ENCODE peak calls at places on chromosomes 11 and 22, in seven cellular contexts. N is A549; J is prostate gland; L is Calu3; C is CD4-positive, alpha-beta T cell; K is progenitor cell of endocrine pancreas; B is pancreas. F is an unnamed sample.

GRCh38 chr22:30296324-30296723 is 7.0 kb upstream of the CASTOR1 start:
- DNase-seq in L (no peak), C (no peak), J (no peak), N (no peak), K (no peak), B (no peak), F (no peak)

GRCh38 chr22:36197065-36197440 is 4.6 kb downstream of the APOL4 start:
- DNase-seq in N (no peak), J (no peak), B (no peak), C (no peak), L (no peak), K (no peak), F (peak; percentile 74)

GRCh38 chr11:86046111-86046510 is 22.8 kb downstream of the PICALM start:
- DNase-seq in C (no peak), N (no peak), J (no peak), L (no peak), K (no peak), B (no peak), F (no peak)

GRCh38 chr11:81070948-81071347 is 1630.1 kb upstream of the TENM4 start:
- DNase-seq in L (no peak), K (no peak), B (no peak), N (no peak), J (no peak), C (no peak), F (no peak)

GRCh38 chr11:113113801-113114451 is 152.7 kb downstream of the NCAM1 start:
- DNase-seq in L (no peak), J (no peak), N (no peak), K (no peak), B (no peak), C (no peak), F (no peak)

GRCh38 chr11:78652866-78653265 is 78.2 kb upstream of the NARS2 start:
- DNase-seq in J (no peak), N (no peak), L (no peak), B (no peak), C (no peak), K (no peak), F (no peak)

GRCh38 chr22:24240381-24240780 is 4.5 kb downstream of the GGT5 start:
- DNase-seq in B (no peak), L (no peak), K (no peak), C (no peak), N (no peak), J (no peak), F (no peak)

GRCh38 chr11:82174610-82175009 is 559.1 kb downstream of the FAM181B start:
- DNase-seq in C (no peak), J (no peak), N (peak; percentile 5), K (no peak), L (no peak), B (no peak), F (no peak)

GRCh38 chr22:39205344-39206021 is 39.3 kb downstream of the PDGFB start:
- DNase-seq in N (peak; percentile 65), B (no peak), K (no peak), J (no peak), C (peak; percentile 16), L (peak; percentile 66), F (no peak)

GRCh38 chr11:94241896-94242295 is 62.5 kb upstream of the IZUMO1R start:
- DNase-seq in L (no peak), J (no peak), K (no peak), C (no peak), N (no peak), B (no peak), F (no peak)

GRCh38 chr22:50016988-50017700 is 4.6 kb upstream of the IL17REL start:
- DNase-seq in J (no peak), L (peak; percentile 79), N (no peak), B (no peak), K (no peak), C (no peak), F (no peak)

GRCh38 chr11:115901069-115901468 is 396.9 kb upstream of the CADM1 start:
- DNase-seq in L (no peak), J (no peak), B (no peak), C (no peak), K (no peak), N (no peak), F (no peak)

GRCh38 chr11:75029836-75030631 is 41.3 kb downstream of the NEU3 start:
- DNase-seq in L (no peak), C (no peak), B (no peak), J (no peak), K (no peak), N (no peak), F (no peak)

GRCh38 chr22:30312053-30312452 is 14.7 kb downstream of the TBC1D10A start:
- DNase-seq in L (no peak), C (no peak), J (no peak), K (no peak), N (no peak), B (no peak), F (no peak)

GRCh38 chr11:25197515-25197914 is 700.7 kb downstream of the LUZP2 start:
- DNase-seq in B (no peak), L (no peak), K (no peak), N (no peak), J (no peak), C (no peak), F (no peak)

GRCh38 chr11:66289548-66290331 is 797 bp upstream of the YIF1A start:
- DNase-seq in J (peak; percentile 68), N (no peak), B (peak; percentile 74), L (peak; percentile 77), C (peak; percentile 79), K (peak; percentile 74), F (peak; percentile 81)

GRCh38 chr11:117010808-117011540 is 87.3 kb downstream of the SIK3 start:
- DNase-seq in K (no peak), L (no peak), N (peak; percentile 63), J (no peak), C (no peak), B (no peak), F (no peak)

GRCh38 chr11:67609316-67609715 is 2.6 kb downstream of the NDUFV1 start:
- DNase-seq in B (no peak), J (no peak), C (no peak), L (no peak), N (no peak), K (no peak), F (no peak)

GRCh38 chr22:36010090-36010489 is 18.5 kb downstream of the RBFOX2 start:
- DNase-seq in B (peak; percentile 68), N (no peak), C (no peak), L (no peak), J (no peak), K (peak; percentile 28), F (no peak)

GRCh38 chr11:57763568-57763967 is 2.0 kb downstream of the CTNND1 start:
- DNase-seq in J (peak; percentile 15), N (no peak), L (no peak), K (no peak), B (no peak), C (no peak), F (no peak)

GRCh38 chr11:28086569-28086968 is 21.4 kb downstream of the KIF18A start:
- DNase-seq in L (no peak), K (no peak), B (no peak), J (no peak), C (no peak), N (no peak), F (no peak)

GRCh38 chr22:22709719-22710445 is 65.5 kb downstream of the GGTLC2 start:
- DNase-seq in B (no peak), K (peak; percentile 8), C (no peak), L (no peak), N (peak; percentile 43), J (no peak), F (no peak)

GRCh38 chr11:36306888-36307287 is 10.8 kb downstream of the PRR5L start:
- DNase-seq in L (no peak), N (peak; percentile 33), C (no peak), B (no peak), J (no peak), K (no peak), F (no peak)

GRCh38 chr22:31399211-31400022 is at the start of gene DRG1:
- DNase-seq in L (peak; percentile 97), K (peak; percentile 98), C (peak; percentile 92), N (peak; percentile 92), B (peak; percentile 97), J (peak; percentile 95), F (peak; percentile 93)

GRCh38 chr11:130775306-130776043 is 140.8 kb downstream of the SNX19 start:
- DNase-seq in K (no peak), C (no peak), L (no peak), N (peak; percentile 35), J (no peak), B (no peak), F (no peak)

GRCh38 chr11:112719736-112720525 is 241.3 kb upstream of the NCAM1 start:
- DNase-seq in B (no peak), C (no peak), J (no peak), N (no peak), L (no peak), K (no peak), F (no peak)

GRCh38 chr22:45742866-45743450 is 71.3 kb downstream of the ATXN10 start:
- DNase-seq in B (no peak), J (peak; percentile 59), K (no peak), L (peak; percentile 73), C (no peak), N (peak; percentile 73), F (no peak)

GRCh38 chr11:135036488-135037297 is 624.7 kb upstream of the B3GAT1 start:
- DNase-seq in J (no peak), L (no peak), K (no peak), C (no peak), B (no peak), N (no peak), F (no peak)

GRCh38 chr22:19854778-19855503 is at the start of the genes GNB1L and RTL10:
- DNase-seq in J (peak; percentile 96), L (peak; percentile 96), B (peak; percentile 96), K (peak; percentile 94), C (peak; percentile 93), N (peak; percentile 95), F (peak; percentile 98)
- TF ChIP-seq CTCF in J (peak; percentile 10), L (no peak), B (no peak), K (peak; percentile 30), C (no peak), N (no peak), F (no peak)

GRCh38 chr11:84396521-84396920 is 1110.4 kb upstream of the CCDC90B start:
- DNase-seq in N (no peak), K (no peak), C (no peak), L (no peak), J (no peak), B (no peak), F (no peak)

GRCh38 chr11:84398017-84398626 is 1112.0 kb upstream of the CCDC90B start:
- DNase-seq in J (no peak), L (peak; percentile 7), K (no peak), N (peak; percentile 50), B (no peak), C (no peak), F (no peak)
- TF ChIP-seq CTCF in J (peak; percentile 30), L (no peak), K (peak; percentile 53), N (peak; percentile 17), B (no peak), C (no peak), F (no peak)

GRCh38 chr11:22302368-22302767 is 35.8 kb upstream of the SLC17A6 start:
- DNase-seq in L (no peak), B (no peak), C (no peak), J (no peak), N (no peak), K (no peak), F (no peak)

GRCh38 chr11:22304337-22304961 is 33.7 kb upstream of the SLC17A6 start:
- DNase-seq in C (no peak), K (no peak), J (no peak), B (no peak), L (no peak), N (peak; percentile 52), F (no peak)
- TF ChIP-seq CTCF in C (peak; percentile 71), K (peak; percentile 80), J (peak; percentile 82), B (peak; percentile 35), L (no peak), N (peak; percentile 69), F (peak; percentile 93)

GRCh38 chr11:30617762-30618161 is 31.6 kb upstream of the MPPED2 start:
- DNase-seq in L (no peak), B (no peak), C (no peak), N (no peak), J (no peak), K (no peak), F (no peak)
- TF ChIP-seq CTCF in L (no peak), B (no peak), C (no peak), N (no peak), J (no peak), K (peak; percentile 34), F (no peak)